ENCODE peak calls at places on chromosomes 11 and 22, in five cellular contexts. F, H, A, L and U are unnamed samples.

GRCh38 chr22:44047891-44048301 is 23.8 kb downstream of the PARVB start:
- DNase-seq in F (no peak), L (no peak), A (no peak), H (no peak), U (no peak)

GRCh38 chr11:9003573-9004309 is at the start of gene NRIP3:
- DNase-seq in F (peak), A (peak), H (peak), L (peak), U (peak)

GRCh38 chr11:124799384-124800225 is 601 bp downstream of the MSANTD2 start:
- DNase-seq in A (peak), F (peak), L (no peak), H (peak), U (peak)

GRCh38 chr11:132422725-132423124 is 1052.3 kb downstream of the NTM start:
- DNase-seq in A (no peak), L (no peak), H (no peak), F (no peak), U (no peak)

GRCh38 chr22:31613286-31613903 is 48.6 kb downstream of the PISD start:
- DNase-seq in L (no peak), F (peak), H (no peak), A (no peak), U (no peak)

GRCh38 chr22:28857288-28857687 is 26.1 kb upstream of the ZNRF3 start:
- DNase-seq in A (no peak), L (no peak), H (no peak), F (no peak), U (no peak)

GRCh38 chr22:20256042-20256441 is 12.1 kb downstream of the RTN4R start:
- DNase-seq in A (no peak), H (no peak), F (no peak), L (no peak), U (no peak)

GRCh38 chr11:62124186-62125113 is 639 bp downstream of the INCENP start:
- DNase-seq in H (peak), F (no peak), A (peak), L (peak), U (no peak)

GRCh38 chr22:43516996-43517635 is 105.3 kb downstream of the MPPED1 start:
- DNase-seq in A (no peak), L (no peak), H (no peak), F (no peak), U (no peak)

GRCh38 chr11:223921-224320 is 12.2 kb downstream of the SIRT3 start:
- DNase-seq in L (no peak), A (no peak), H (no peak), F (no peak), U (no peak)

GRCh38 chr11:57601297-57601696 is 3.8 kb downstream of the SERPING1 start:
- DNase-seq in H (no peak), A (no peak), L (no peak), F (no peak), U (no peak)

GRCh38 chr11:120869516-120870011 is 154.3 kb upstream of the TBCEL start:
- DNase-seq in A (no peak), L (no peak), F (no peak), H (no peak), U (no peak)

GRCh38 chr22:19483481-19484244 is 3.9 kb downstream of the CDC45 start:
- DNase-seq in A (no peak), H (peak), F (no peak), L (peak), U (no peak)

GRCh38 chr11:108947654-108948570 is 283.0 kb downstream of the DDX10 start:
- DNase-seq in H (peak), L (peak), A (no peak), F (no peak), U (no peak)

GRCh38 chr11:95255523-95256165 is 24.6 kb upstream of the SESN3 start:
- DNase-seq in A (no peak), F (no peak), H (no peak), L (no peak), U (no peak)

GRCh38 chr11:616320-617220 is 820 bp upstream of the IRF7 start:
- DNase-seq in H (no peak), A (no peak), L (no peak), F (peak), U (no peak)

GRCh38 chr22:47198801-47199251 is 436.4 kb downstream of the TBC1D22A start:
- DNase-seq in F (no peak), L (no peak), H (no peak), A (no peak), U (peak)

GRCh38 chr22:20749453-20749852 is 24.5 kb upstream of the SERPIND1 start:
- DNase-seq in A (no peak), H (no peak), F (no peak), L (no peak), U (no peak)

GRCh38 chr11:116960916-116961315 is 123.5 kb upstream of the APOA1 start:
- DNase-seq in H (peak), F (no peak), A (no peak), L (peak), U (no peak)

GRCh38 chr11:46724088-46724487 is 5.1 kb downstream of the F2 start:
- DNase-seq in F (no peak), H (no peak), A (no peak), L (no peak), U (no peak)

GRCh38 chr11:64090811-64091516 is 55.2 kb downstream of the FLRT1 start:
- DNase-seq in L (no peak), A (no peak), H (peak), F (no peak), U (no peak)

GRCh38 chr11:64092761-64093136 is 57.0 kb downstream of the FLRT1 start:
- DNase-seq in H (no peak), L (no peak), A (no peak), F (no peak), U (no peak)

GRCh38 chr11:64093233-64094039 is 57.7 kb downstream of the FLRT1 start:
- DNase-seq in H (no peak), A (no peak), F (no peak), L (no peak), U (no peak)

GRCh38 chr11:64089915-64090810 is 54.4 kb downstream of the FLRT1 start:
- DNase-seq in L (no peak), F (no peak), H (no peak), A (no peak), U (no peak)

DNA sequence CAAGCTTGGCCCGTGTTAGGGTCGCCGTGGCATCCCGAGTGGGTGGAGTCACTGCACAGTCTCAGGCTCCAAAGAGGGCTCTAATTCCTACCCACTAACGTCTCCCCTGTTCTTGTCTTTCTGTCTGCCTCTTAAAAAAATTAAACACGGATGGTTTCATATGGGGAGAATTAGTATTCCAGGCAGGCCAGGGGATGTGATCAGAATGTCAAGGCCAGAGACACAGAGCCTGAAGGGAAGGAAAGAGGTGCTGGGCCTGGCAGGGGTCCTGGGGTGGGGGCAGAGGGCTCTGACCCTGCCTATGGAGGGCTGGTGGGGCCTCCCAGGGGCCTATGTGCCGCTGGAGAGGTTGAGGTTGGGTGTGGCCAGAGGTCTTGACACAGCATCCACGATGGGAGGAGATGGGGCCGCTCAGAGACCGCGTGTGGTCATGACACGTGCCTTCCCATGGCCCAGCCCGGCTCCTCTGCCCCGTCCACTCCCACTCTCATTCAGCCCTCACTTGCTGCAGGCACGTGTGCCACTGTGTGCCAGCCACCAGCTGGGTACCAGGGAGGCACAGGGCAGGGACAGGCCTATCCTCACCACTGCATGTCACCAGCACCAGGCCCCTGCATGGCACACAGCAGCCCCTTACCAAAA is 56.5 kb downstream of the FLRT1 start:
- DNase-seq in A (no peak), H (no peak), L (no peak), F (no peak), U (no peak)
- TF ChIP-seq CTCF in A (no peak), H (no peak), L (no peak), F (no peak), U (no peak)

GRCh38 chr11:68632802-68633201 is 51.5 kb upstream of the GAL start:
- DNase-seq in L (peak), A (peak), F (no peak), H (peak), U (no peak)
- TF ChIP-seq CTCF in L (peak), A (peak), F (no peak), H (peak), U (no peak)

GRCh38 chr11:31236052-31236652 is 133.4 kb downstream of the DCDC1 start:
- DNase-seq in F (no peak), A (no peak), L (no peak), H (peak), U (no peak)

GRCh38 chr11:31237819-31238771 is 131.4 kb downstream of the DCDC1 start:
- DNase-seq in F (no peak), L (no peak), H (peak), A (no peak), U (no peak)

DNA sequence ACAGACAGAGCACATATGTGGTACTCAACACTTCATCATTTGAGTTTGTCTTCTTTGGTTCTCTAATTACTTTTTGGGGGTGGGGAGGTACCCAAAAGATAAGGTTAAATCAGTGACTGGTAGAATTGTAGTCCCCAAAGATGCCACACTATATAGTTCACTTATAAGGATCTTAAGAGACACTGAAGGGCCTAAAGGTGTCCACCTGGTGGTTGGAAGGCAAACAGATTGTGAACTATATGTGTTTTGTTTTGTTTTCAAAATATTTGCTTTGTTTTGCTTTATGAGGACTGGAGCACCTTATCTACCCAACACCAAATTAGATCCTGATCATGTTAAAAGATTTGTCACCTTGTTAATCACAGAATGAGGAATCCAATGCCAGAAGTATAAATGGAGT is 136.1 kb downstream of the DCDC1 start:
- DNase-seq in A (no peak), H (peak), F (no peak), L (no peak), U (no peak)
- TF ChIP-seq CTCF in A (peak), H (peak), F (no peak), L (peak), U (peak)

GRCh38 chr11:83827520-83827919 is 541.4 kb upstream of the CCDC90B start:
- DNase-seq in A (no peak), F (no peak), L (peak), H (peak), U (no peak)
- TF ChIP-seq CTCF in A (no peak), F (no peak), L (no peak), H (no peak), U (no peak)

DNA sequence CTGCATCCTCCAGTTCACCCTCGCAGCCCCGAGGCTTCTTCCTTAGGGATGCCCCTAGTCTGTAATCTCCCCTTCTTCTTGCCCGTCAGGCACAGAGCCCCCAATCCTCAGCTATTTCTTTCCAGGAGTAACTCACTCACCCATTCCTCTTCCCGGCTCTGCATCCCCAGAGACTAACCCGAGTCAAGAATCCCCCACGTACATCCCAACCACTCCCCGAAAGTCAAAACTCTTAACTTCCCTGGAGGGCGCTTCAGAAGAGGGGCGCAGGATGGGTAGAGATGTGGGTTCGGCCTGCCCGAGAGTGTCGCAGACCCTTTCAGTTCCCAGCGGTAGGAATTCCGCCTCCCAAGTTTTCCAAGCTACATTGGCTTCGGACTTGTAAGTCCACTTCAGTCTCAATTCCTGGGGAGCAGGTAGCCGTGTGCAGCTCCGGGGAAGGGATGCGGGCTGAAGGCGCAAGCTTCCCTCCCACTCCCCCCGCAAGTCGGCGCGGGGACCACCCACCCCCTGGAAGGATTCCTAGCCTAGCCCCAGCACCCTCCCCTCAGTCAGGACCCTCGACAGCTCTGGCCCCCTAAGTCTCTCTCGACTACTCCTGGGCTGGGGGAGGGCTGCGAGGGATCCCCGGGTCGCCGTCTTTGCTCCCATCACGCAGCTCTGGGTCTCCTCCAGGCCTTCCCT is 871 bp downstream of the BDNF start:
- DNase-seq in A (no peak), F (no peak), L (no peak), H (peak), U (no peak)
- TF ChIP-seq CTCF in A (no peak), F (no peak), L (no peak), H (no peak), U (peak)

DNA sequence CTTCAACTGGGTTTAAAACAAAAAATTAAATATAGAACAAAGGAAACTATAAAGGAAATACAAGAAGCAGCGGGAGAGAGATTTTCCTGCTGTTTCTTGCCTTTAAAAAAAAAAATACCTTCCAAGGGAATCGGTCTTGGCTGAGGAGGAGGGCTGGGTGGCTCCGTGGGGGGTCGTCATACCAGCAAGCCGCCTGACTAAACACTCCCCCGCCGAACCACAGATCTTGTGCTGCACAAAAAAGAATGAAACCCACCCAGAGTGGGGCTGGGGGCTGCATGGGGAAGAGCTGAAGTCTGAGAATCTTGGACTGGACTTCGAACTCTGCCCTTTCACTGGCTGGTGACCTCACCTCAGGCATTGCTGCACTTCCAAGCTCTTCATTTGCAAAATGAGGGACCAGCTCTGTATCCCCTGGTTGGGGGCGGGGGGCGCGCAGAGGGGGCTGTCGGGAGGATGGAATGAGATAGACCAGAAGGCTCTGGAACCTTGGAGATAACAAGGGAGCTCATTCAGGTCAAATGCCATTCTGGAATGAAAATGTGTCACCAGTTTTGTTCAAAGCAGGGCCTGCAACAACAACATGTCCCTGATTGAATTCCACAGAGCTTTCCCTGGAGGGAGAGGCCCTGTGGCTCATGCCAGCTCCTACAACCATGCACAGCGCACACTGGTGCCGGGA is 370.6 kb downstream of the MN1 start:
- DNase-seq in F (no peak), H (no peak), A (no peak), L (no peak), U (no peak)
- TF ChIP-seq CTCF in F (no peak), H (no peak), A (no peak), L (no peak), U (no peak)

DNA sequence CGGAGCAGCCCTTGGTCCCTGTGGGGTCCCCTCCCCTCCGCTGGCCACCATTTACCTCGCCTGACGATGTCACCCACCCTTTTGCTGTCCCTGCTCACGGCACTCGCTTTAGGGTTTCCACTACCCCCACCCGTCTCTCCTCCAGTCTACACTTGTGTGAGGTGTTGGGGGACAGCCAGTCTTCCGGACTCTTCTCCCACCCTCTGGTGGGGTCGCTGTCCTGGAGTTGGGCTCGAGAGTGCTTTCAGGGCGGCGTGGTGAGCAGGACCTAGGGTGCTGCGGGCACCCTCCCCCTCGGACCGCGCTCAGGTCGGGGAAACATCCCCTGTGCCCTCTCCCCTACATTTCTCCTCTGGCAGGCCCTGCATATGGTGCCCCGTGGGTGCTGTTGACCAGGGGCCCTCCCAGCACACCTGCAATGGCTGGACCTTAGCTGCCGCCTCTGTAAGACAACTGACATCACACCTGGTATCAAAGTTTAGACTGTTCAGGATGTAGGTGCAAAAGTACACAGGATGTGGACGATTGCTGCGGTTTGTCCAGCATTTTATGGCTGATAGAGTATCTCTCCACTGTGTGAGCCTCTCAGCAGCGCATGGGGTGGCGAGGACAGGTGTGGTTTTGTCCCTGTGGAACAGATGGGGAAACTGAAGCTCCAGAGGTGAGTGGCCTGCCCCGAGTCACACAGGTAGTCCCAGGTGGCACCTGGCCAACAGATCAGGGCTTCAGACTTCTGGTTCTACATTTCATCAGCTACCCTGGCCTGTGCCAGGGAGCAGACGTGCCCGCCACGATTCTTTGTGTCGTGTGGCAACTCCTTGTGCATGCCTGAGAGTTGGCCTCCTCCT is 1.1 kb downstream of the GRK2 start:
- DNase-seq in H (no peak), A (no peak), L (no peak), F (peak), U (no peak)
- TF ChIP-seq CTCF in H (no peak), A (no peak), L (peak), F (no peak), U (no peak)

GRCh38 chr22:49995413-49996191 is 17.0 kb downstream of the IL17REL start:
- DNase-seq in A (no peak), L (no peak), H (no peak), F (peak), U (no peak)
- TF ChIP-seq CTCF in A (no peak), L (no peak), H (no peak), F (no peak), U (no peak)

DNA sequence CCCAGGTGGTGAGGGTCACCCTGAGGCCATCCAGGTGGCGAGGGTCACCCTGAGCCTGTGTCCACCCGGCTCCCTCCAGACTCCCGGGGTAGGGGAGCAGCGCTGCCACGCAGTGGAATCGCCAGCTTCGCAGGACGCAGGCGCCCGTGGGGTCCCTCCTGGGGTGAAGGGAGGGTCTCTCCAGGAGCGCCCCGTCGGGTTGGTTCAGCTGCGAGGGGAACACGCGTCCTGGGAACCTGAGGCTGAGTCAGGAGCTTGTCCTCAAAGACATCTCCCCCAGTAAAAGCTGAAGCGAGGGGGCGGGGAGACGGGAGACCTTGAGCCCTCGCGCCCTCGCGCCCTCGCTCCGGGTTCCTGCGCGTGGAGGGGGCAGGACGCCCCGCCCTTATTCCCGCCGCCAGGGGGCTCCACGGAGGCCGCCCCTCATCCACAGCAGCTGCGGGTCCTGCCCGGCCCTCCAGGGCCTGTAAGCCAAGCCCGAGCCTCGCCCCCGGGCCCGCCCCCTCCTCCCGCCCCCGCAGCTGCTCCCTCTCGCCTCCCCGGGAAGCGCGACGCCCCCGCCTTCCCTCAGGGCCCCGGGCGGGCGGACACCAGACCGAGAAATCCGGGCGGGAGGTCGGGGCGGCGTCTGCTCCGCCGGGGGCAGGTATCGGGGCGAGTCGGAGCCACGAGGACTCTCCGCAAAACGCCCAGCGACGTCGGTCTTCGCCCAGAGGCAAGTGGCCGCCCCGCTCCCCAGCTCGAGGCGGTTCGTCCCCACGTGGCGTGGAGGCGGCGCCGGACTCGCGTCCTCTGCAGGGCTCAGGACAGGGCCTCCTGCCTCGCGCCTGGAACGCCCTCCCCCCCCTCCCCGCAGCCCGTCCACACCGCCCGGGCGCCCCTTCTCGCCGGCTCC is 22.8 kb downstream of the PIM3 start:
- DNase-seq in F (peak), H (no peak), L (no peak), A (no peak), U (no peak)
- TF ChIP-seq CTCF in F (no peak), H (peak), L (peak), A (peak), U (peak)

GRCh38 chr11:7667460-7667859 is 5.8 kb downstream of the CYB5R2 start:
- DNase-seq in A (no peak), H (no peak), L (peak), F (no peak), U (no peak)

GRCh38 chr11:7668464-7668863 is 4.8 kb downstream of the CYB5R2 start:
- DNase-seq in A (no peak), H (no peak), F (no peak), L (no peak), U (no peak)

GRCh38 chr11:7664867-7665266 is 8.4 kb downstream of the CYB5R2 start:
- DNase-seq in A (no peak), F (no peak), H (no peak), L (no peak), U (no peak)

GRCh38 chr11:7665473-7666291 is 7.6 kb downstream of the CYB5R2 start:
- DNase-seq in A (peak), L (peak), F (peak), H (peak), U (no peak)

GRCh38 chr11:7666292-7666866 is 6.9 kb downstream of the CYB5R2 start:
- DNase-seq in H (no peak), A (no peak), F (no peak), L (no peak), U (no peak)
- TF ChIP-seq CTCF in H (no peak), A (no peak), F (no peak), L (no peak), U (no peak)